ENCODE peak calls at places on chromosomes 13 and 19, in five cellular contexts. F is ovary, V is GM23338, S is lung, R is left ventricle myocardium inferior. U is an unnamed sample.

GRCh38 chr19:42323473-42323851 is 2.0 kb upstream of the MEGF8 start:
- DNase-seq in F (no peak), V (peak; percentile 90), S (no peak), R (no peak), U (no peak)

GRCh38 chr13:110554946-110555345 is 6.6 kb downstream of the RAB20 start:
- DNase-seq in F (no peak), S (no peak), V (no peak), R (no peak), U (no peak)

GRCh38 chr19:6270822-6271221 is 9.0 kb downstream of the MLLT1 start:
- DNase-seq in S (no peak), R (no peak), F (no peak), V (no peak), U (no peak)

GRCh38 chr19:40217921-40218890 is at the start of gene TTC9B:
- DNase-seq in F (no peak), V (peak; percentile 90), S (no peak), R (no peak), U (peak; percentile 66)

GRCh38 chr13:27969073-27969865 is at the start of gene CDX2:
- DNase-seq in V (peak; percentile 87), S (no peak), F (no peak), R (no peak), U (no peak)

GRCh38 chr19:27733551-27734266 is 1479.2 kb downstream of the UQCRFS1 start:
- DNase-seq in F (no peak), S (peak; percentile 10), R (no peak), V (no peak), U (no peak)

GRCh38 chr13:92074658-92075057 is 676.2 kb downstream of the GPC5 start:
- DNase-seq in R (no peak), S (no peak), F (no peak), V (peak; percentile 65), U (no peak)

GRCh38 chr19:55446060-55446459 is 3.0 kb upstream of the SHISA7 start:
- DNase-seq in R (no peak), S (no peak), F (no peak), V (no peak), U (no peak)

GRCh38 chr13:32731074-32731473 is 144.8 kb downstream of the PDS5B start:
- DNase-seq in R (no peak), V (no peak), F (no peak), S (no peak), U (no peak)

GRCh38 chr13:60857698-60858097 is 460.7 kb downstream of the TDRD3 start:
- DNase-seq in F (no peak), V (no peak), R (no peak), S (no peak), U (no peak)

GRCh38 chr13:77733674-77734073 is 36.2 kb downstream of the SLAIN1 start:
- DNase-seq in V (no peak), S (no peak), F (no peak), R (no peak), U (no peak)

GRCh38 chr13:102145750-102146149 is 256.1 kb downstream of the FGF14 start:
- DNase-seq in R (no peak), F (no peak), S (no peak), V (no peak), U (no peak)

GRCh38 chr13:39415403-39415802 is 187.6 kb downstream of the LHFPL6 start:
- DNase-seq in F (peak; percentile 43), S (peak; percentile 34), V (peak; percentile 63), R (peak; percentile 56), U (no peak)

GRCh38 chr19:42028304-42029216 is 34.5 kb upstream of the ATP1A3 start:
- DNase-seq in S (no peak), F (no peak), V (peak; percentile 85), R (no peak), U (no peak)

GRCh38 chr13:22496803-22497508 is 683.8 kb upstream of the SGCG start:
- DNase-seq in F (no peak), V (no peak), S (no peak), R (no peak), U (no peak)

GRCh38 chr13:98441056-98441676 is 135.7 kb downstream of the STK24 start:
- DNase-seq in V (no peak), F (no peak), R (no peak), S (no peak), U (no peak)

GRCh38 chr19:2969104-2969504 is 8.3 kb upstream of the TLE6 start:
- DNase-seq in R (peak; percentile 68), V (no peak), F (peak; percentile 63), S (no peak), U (no peak)

GRCh38 chr13:101291647-101292515 is 124.4 kb downstream of the NALCN start:
- DNase-seq in F (no peak), R (no peak), S (no peak), V (no peak), U (no peak)

GRCh38 chr13:67493835-67494234 is 263.7 kb upstream of the PCDH9 start:
- DNase-seq in S (no peak), V (no peak), F (no peak), R (no peak), U (no peak)

GRCh38 chr19:17244618-17245534 is 843 bp downstream of the NR2F6 start:
- DNase-seq in F (peak; percentile 57), V (peak; percentile 60), R (peak; percentile 51), S (no peak), U (no peak)

GRCh38 chr13:113150545-113151365 is 7.7 kb upstream of the PROZ start:
- DNase-seq in S (no peak), F (no peak), R (no peak), V (no peak), U (no peak)

GRCh38 chr19:55526216-55527196 is 10.4 kb downstream of the SBK2 start:
- DNase-seq in R (peak; percentile 82), F (no peak), S (peak; percentile 65), V (peak; percentile 40), U (no peak)

GRCh38 chr13:30038884-30039283 is 188.5 kb upstream of the UBL3 start:
- DNase-seq in F (no peak), V (no peak), R (no peak), S (no peak), U (no peak)

GRCh38 chr13:86633346-86633745 is 834.1 kb upstream of the SLITRK6 start:
- DNase-seq in F (no peak), S (no peak), V (no peak), R (no peak), U (no peak)

GRCh38 chr19:28504139-28504538 is 708.8 kb downstream of the UQCRFS1 start:
- DNase-seq in V (no peak), S (no peak), F (no peak), R (no peak), U (no peak)

GRCh38 chr13:23268441-23268840 is 87.7 kb downstream of the SGCG start:
- DNase-seq in F (no peak), V (no peak), R (no peak), S (no peak), U (no peak)

GRCh38 chr19:30784850-30785459 is 412.8 kb downstream of the ZNF536 start:
- DNase-seq in S (peak; percentile 60), V (peak; percentile 82), F (peak; percentile 63), R (peak; percentile 43), U (peak; percentile 58)

GRCh38 chr19:30783936-30784335 is 411.8 kb downstream of the ZNF536 start:
- DNase-seq in S (no peak), V (no peak), F (no peak), R (no peak), U (no peak)

GRCh38 chr19:30783212-30783611 is 411.0 kb downstream of the ZNF536 start:
- DNase-seq in F (no peak), V (no peak), R (no peak), S (peak; percentile 25), U (no peak)

GRCh38 chr19:30788105-30788765 is 416.1 kb downstream of the ZNF536 start:
- DNase-seq in R (no peak), F (no peak), S (peak; percentile 10), V (no peak), U (no peak)

DNA sequence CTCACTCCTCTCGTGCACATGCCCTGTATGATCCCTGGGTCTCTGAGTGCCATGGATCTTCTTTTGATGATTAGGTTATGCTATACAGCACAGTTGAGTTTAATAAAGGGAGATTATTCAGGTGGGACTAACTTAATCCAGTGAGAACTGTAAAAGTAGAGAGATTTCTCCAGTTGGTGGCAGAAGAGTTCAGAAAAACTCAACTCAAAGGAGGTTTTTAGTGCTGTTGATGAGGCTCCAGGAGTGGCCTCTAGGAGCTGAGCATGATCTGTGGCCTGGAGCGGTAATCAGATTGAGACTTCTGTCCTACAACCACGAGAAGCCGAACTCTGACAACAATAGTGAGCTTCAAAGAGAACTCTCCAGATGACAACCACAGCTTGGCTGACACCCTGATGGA is 413.5 kb downstream of the ZNF536 start:
- DNase-seq in R (no peak), F (no peak), S (peak; percentile 0), V (peak; percentile 30), U (no peak)
- H3K4me1 ChIP-seq in R (no peaks in the 10 kb centered on the region), F (no peaks in the 10 kb centered on the region), S (no peaks in the 10 kb centered on the region), V (no peaks in the 10 kb centered on the region), U (no peaks in the 10 kb centered on the region)

DNA sequence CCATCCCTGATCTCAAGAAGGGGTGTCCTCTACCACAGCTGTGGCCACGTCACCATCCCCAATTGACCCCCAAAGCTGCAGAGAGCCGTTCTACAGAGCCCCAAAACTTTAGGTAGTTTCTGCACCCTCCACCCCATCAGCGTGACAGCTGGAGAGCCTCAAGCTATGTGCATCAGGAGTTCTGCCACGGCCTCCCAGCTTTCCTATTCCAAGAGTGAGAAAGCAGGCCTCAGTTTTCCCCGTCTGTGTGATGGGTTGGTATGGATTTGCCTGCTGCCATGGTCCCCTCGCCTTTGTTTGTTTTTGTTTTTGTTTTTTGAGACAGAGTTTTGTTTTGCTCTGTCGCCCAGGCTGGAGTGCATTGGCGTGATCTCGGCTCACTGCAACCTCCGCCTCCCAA is 1.5 kb downstream of the BCL3 start:
- DNase-seq in F (no peak), R (no peak), V (no peak), S (no peak), U (no peak)
- H3K4me1 ChIP-seq in F (peaks cover 18% of the 10 kb centered on the region), R (peaks cover 92% of the 10 kb centered on the region), V (peaks cover 15% of the 10 kb centered on the region), S (peaks cover 27% of the 10 kb centered on the region), U (peaks cover 52% of the 10 kb centered on the region)

GRCh38 chr19:14565765-14566711 is 5.8 kb downstream of the NDUFB7 start:
- DNase-seq in F (no peak), S (no peak), V (no peak), R (no peak), U (no peak)
- H3K4me1 ChIP-seq in F (peaks cover 7% of the 10 kb centered on the region), S (peaks cover 3% of the 10 kb centered on the region), V (peaks cover 32% of the 10 kb centered on the region), R (peaks cover 63% of the 10 kb centered on the region), U (peaks cover 28% of the 10 kb centered on the region)

GRCh38 chr19:1261863-1262686 is 7.1 kb upstream of the CIRBP start:
- DNase-seq in S (peak; percentile 89), R (peak; percentile 64), F (peak; percentile 76), V (no peak), U (peak; percentile 54)

GRCh38 chr19:1263198-1263597 is 5.9 kb upstream of the CIRBP start:
- DNase-seq in R (no peak), V (no peak), F (no peak), S (no peak), U (no peak)

GRCh38 chr19:1260749-1261511 is 8.2 kb upstream of the CIRBP start:
- DNase-seq in F (peak; percentile 98), V (peak; percentile 97), S (peak; percentile 95), R (peak; percentile 97), U (peak; percentile 97)

GRCh38 chr19:1261512-1261862 is 7.6 kb upstream of the CIRBP start:
- DNase-seq in V (peak; percentile 88), R (no peak), F (no peak), S (no peak), U (peak; percentile 47)

DNA sequence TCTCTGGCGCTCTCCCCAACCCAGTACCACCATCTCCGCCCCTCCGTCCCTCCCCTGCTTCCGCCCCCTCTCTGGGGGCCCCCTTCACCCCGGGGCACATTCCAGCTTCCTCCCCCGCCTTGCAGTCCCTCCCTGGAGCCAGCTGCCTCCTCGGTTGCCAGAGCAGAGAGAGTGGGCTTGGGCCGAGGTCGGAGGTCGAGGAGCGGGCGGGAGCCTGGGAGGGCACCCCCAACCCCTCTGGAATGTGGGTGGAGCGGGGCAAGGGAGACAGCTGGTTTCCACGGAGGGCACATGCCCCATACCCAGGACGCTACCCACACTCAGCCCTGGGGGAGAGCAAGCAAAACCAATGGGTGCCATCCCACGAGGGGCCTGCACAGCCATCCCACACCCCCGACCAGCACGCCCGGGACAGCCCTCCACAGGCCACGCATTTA is 6.4 kb upstream of the CIRBP start:
- DNase-seq in V (peak; percentile 64), R (no peak), F (peak; percentile 58), S (no peak), U (no peak)
- H3K4me1 ChIP-seq in V (peaks cover 58% of the 10 kb centered on the region), R (peaks cover 85% of the 10 kb centered on the region), F (peaks cover 44% of the 10 kb centered on the region), S (peaks cover 39% of the 10 kb centered on the region), U (peaks cover 67% of the 10 kb centered on the region)

U was measured in CD8-positive, alpha-beta memory T cell.